ENCODE peak calls at places on chromosomes 11 and 22, in ten cellular contexts. One of them, this sample, is unnamed.

GRCh38 chr11:73227571-73228211 is 9.6 kb downstream of the P2RY2 start:
- DNase-seq in GM23248: no peak
- DNase-seq in EL: no peak
- DNase-seq in left lobe of liver: peak
- DNase-seq in stimulated activated CD4-positive, alpha-beta T cell treated with anti-CD3 and anti-CD28 coated beads, Interleukin-1b, Interleukin-23, amount 100 ng/mL, for 24 hours: no peak
- DNase-seq in activated CD8-positive, alpha-beta memory T cell treated with anti-CD3 and anti-CD28 coated beads, Interleukin-2, amount 50 U/mL, for 48 hours: peak
- DNase-seq in iPS DF 19.7: peak
- DNase-seq in occipital lobe: no peak
- DNase-seq in activated T-cell treated with anti-CD3 and anti-CD28 coated beads for 48 hours: no peak
- DNase-seq in AG09309: no peak
- DNase-seq in this sample: no peak

GRCh38 chr11:93099811-93100210 is 98.0 kb downstream of the SLC36A4 start:
- DNase-seq in GM23248: peak
- DNase-seq in AG09309: peak
- DNase-seq in activated T-cell treated with anti-CD3 and anti-CD28 coated beads for 48 hours: no peak
- DNase-seq in left lobe of liver: no peak
- DNase-seq in stimulated activated CD4-positive, alpha-beta T cell treated with anti-CD3 and anti-CD28 coated beads, Interleukin-1b, Interleukin-23, amount 100 ng/mL, for 24 hours: no peak
- DNase-seq in EL: peak
- DNase-seq in occipital lobe: no peak
- DNase-seq in activated CD8-positive, alpha-beta memory T cell treated with anti-CD3 and anti-CD28 coated beads, Interleukin-2, amount 50 U/mL, for 48 hours: no peak
- DNase-seq in iPS DF 19.7: no peak
- DNase-seq in this sample: no peak

GRCh38 chr22:32850591-32851517 is 49.3 kb downstream of the TIMP3 start:
- DNase-seq in left lobe of liver: peak
- DNase-seq in iPS DF 19.7: no peak
- DNase-seq in occipital lobe: peak
- DNase-seq in activated T-cell treated with anti-CD3 and anti-CD28 coated beads for 48 hours: no peak
- DNase-seq in stimulated activated CD4-positive, alpha-beta T cell treated with anti-CD3 and anti-CD28 coated beads, Interleukin-1b, Interleukin-23, amount 100 ng/mL, for 24 hours: no peak
- DNase-seq in EL: no peak
- DNase-seq in activated CD8-positive, alpha-beta memory T cell treated with anti-CD3 and anti-CD28 coated beads, Interleukin-2, amount 50 U/mL, for 48 hours: no peak
- DNase-seq in GM23248: peak
- DNase-seq in AG09309: no peak
- DNase-seq in this sample: no peak

GRCh38 chr11:61683961-61684869 is 4.0 kb downstream of the DAGLA start:
- DNase-seq in GM23248: no peak
- DNase-seq in activated CD8-positive, alpha-beta memory T cell treated with anti-CD3 and anti-CD28 coated beads, Interleukin-2, amount 50 U/mL, for 48 hours: no peak
- DNase-seq in left lobe of liver: no peak
- DNase-seq in activated T-cell treated with anti-CD3 and anti-CD28 coated beads for 48 hours: no peak
- DNase-seq in EL: no peak
- DNase-seq in stimulated activated CD4-positive, alpha-beta T cell treated with anti-CD3 and anti-CD28 coated beads, Interleukin-1b, Interleukin-23, amount 100 ng/mL, for 24 hours: no peak
- DNase-seq in iPS DF 19.7: no peak
- DNase-seq in occipital lobe: no peak
- DNase-seq in AG09309: no peak
- DNase-seq in this sample: no peak

GRCh38 chr22:21018314-21018713 is 3.3 kb downstream of the P2RX6 start:
- DNase-seq in activated CD8-positive, alpha-beta memory T cell treated with anti-CD3 and anti-CD28 coated beads, Interleukin-2, amount 50 U/mL, for 48 hours: peak
- DNase-seq in GM23248: no peak
- DNase-seq in left lobe of liver: no peak
- DNase-seq in iPS DF 19.7: no peak
- DNase-seq in AG09309: no peak
- DNase-seq in activated T-cell treated with anti-CD3 and anti-CD28 coated beads for 48 hours: no peak
- DNase-seq in stimulated activated CD4-positive, alpha-beta T cell treated with anti-CD3 and anti-CD28 coated beads, Interleukin-1b, Interleukin-23, amount 100 ng/mL, for 24 hours: no peak
- DNase-seq in EL: no peak
- DNase-seq in occipital lobe: no peak
- DNase-seq in this sample: no peak

GRCh38 chr11:121416909-121417567 is 35.1 kb upstream of the SORL1 start:
- DNase-seq in left lobe of liver: peak
- DNase-seq in occipital lobe: no peak
- DNase-seq in activated CD8-positive, alpha-beta memory T cell treated with anti-CD3 and anti-CD28 coated beads, Interleukin-2, amount 50 U/mL, for 48 hours: peak
- DNase-seq in EL: peak
- DNase-seq in AG09309: peak
- DNase-seq in GM23248: peak
- DNase-seq in stimulated activated CD4-positive, alpha-beta T cell treated with anti-CD3 and anti-CD28 coated beads, Interleukin-1b, Interleukin-23, amount 100 ng/mL, for 24 hours: no peak
- DNase-seq in activated T-cell treated with anti-CD3 and anti-CD28 coated beads for 48 hours: peak
- DNase-seq in iPS DF 19.7: no peak
- DNase-seq in this sample: peak

GRCh38 chr11:74330065-74330858 is 18.8 kb upstream of the P4HA3 start:
- DNase-seq in left lobe of liver: no peak
- DNase-seq in stimulated activated CD4-positive, alpha-beta T cell treated with anti-CD3 and anti-CD28 coated beads, Interleukin-1b, Interleukin-23, amount 100 ng/mL, for 24 hours: no peak
- DNase-seq in AG09309: no peak
- DNase-seq in GM23248: peak
- DNase-seq in occipital lobe: no peak
- DNase-seq in EL: peak
- DNase-seq in iPS DF 19.7: no peak
- DNase-seq in activated CD8-positive, alpha-beta memory T cell treated with anti-CD3 and anti-CD28 coated beads, Interleukin-2, amount 50 U/mL, for 48 hours: no peak
- DNase-seq in activated T-cell treated with anti-CD3 and anti-CD28 coated beads for 48 hours: no peak
- DNase-seq in this sample: no peak

GRCh38 chr11:65434057-65434666 is 11.6 kb downstream of the NEAT1 start:
- DNase-seq in GM23248: peak
- DNase-seq in occipital lobe: no peak
- DNase-seq in iPS DF 19.7: no peak
- DNase-seq in EL: peak
- DNase-seq in activated CD8-positive, alpha-beta memory T cell treated with anti-CD3 and anti-CD28 coated beads, Interleukin-2, amount 50 U/mL, for 48 hours: peak
- DNase-seq in stimulated activated CD4-positive, alpha-beta T cell treated with anti-CD3 and anti-CD28 coated beads, Interleukin-1b, Interleukin-23, amount 100 ng/mL, for 24 hours: no peak
- DNase-seq in AG09309: no peak
- DNase-seq in left lobe of liver: peak
- DNase-seq in activated T-cell treated with anti-CD3 and anti-CD28 coated beads for 48 hours: no peak
- DNase-seq in this sample: no peak

GRCh38 chr22:19943665-19944026 is 2.0 kb upstream of the TXNRD2 start:
- DNase-seq in activated T-cell treated with anti-CD3 and anti-CD28 coated beads for 48 hours: no peak
- DNase-seq in AG09309: peak
- DNase-seq in iPS DF 19.7: no peak
- DNase-seq in occipital lobe: no peak
- DNase-seq in activated CD8-positive, alpha-beta memory T cell treated with anti-CD3 and anti-CD28 coated beads, Interleukin-2, amount 50 U/mL, for 48 hours: no peak
- DNase-seq in stimulated activated CD4-positive, alpha-beta T cell treated with anti-CD3 and anti-CD28 coated beads, Interleukin-1b, Interleukin-23, amount 100 ng/mL, for 24 hours: no peak
- DNase-seq in GM23248: peak
- DNase-seq in EL: peak
- DNase-seq in left lobe of liver: no peak
- DNase-seq in this sample: no peak